ENCODE peak calls at places on chromosomes 6 and 20, in four cellular contexts. One of them, this sample, is unnamed.

GRCh38 chr20:45727044-45727443 is 4.9 kb downstream of the SPINT4 start:
- DNase-seq in CD4-positive, alpha-beta T cell: no peak
- DNase-seq in NCI-H1694 treated with DMSO at 0.1 percent for 48 hours: no peak
- DNase-seq in adrenal gland: no peak
- DNase-seq in this sample: no peak

GRCh38 chr6:135148889-135149288 is 32.2 kb upstream of the MYB start:
- DNase-seq in CD4-positive, alpha-beta T cell: no peak
- DNase-seq in NCI-H1694 treated with DMSO at 0.1 percent for 48 hours: no peak
- DNase-seq in adrenal gland: no peak
- DNase-seq in this sample: no peak

GRCh38 chr20:60097285-60097684 is 139.1 kb downstream of the CDH26 start:
- DNase-seq in CD4-positive, alpha-beta T cell: no peak
- DNase-seq in NCI-H1694 treated with DMSO at 0.1 percent for 48 hours: no peak
- DNase-seq in adrenal gland: no peak
- DNase-seq in this sample: no peak

GRCh38 chr20:2337142-2337541 is 41.3 kb downstream of the TGM3 start:
- DNase-seq in CD4-positive, alpha-beta T cell: no peak
- DNase-seq in NCI-H1694 treated with DMSO at 0.1 percent for 48 hours: no peak
- DNase-seq in adrenal gland: no peak
- DNase-seq in this sample: no peak

GRCh38 chr20:17610566-17611289 is 40.9 kb downstream of the DSTN start:
- DNase-seq in CD4-positive, alpha-beta T cell: peak
- DNase-seq in NCI-H1694 treated with DMSO at 0.1 percent for 48 hours: no peak
- DNase-seq in adrenal gland: no peak
- DNase-seq in this sample: no peak

GRCh38 chr6:131368077-131368911 is 204.7 kb upstream of the ARG1 start:
- DNase-seq in CD4-positive, alpha-beta T cell: no peak
- DNase-seq in NCI-H1694 treated with DMSO at 0.1 percent for 48 hours: no peak
- DNase-seq in adrenal gland: peak
- DNase-seq in this sample: no peak

GRCh38 chr6:105036371-105036770 is 79.5 kb downstream of the LIN28B start:
- DNase-seq in CD4-positive, alpha-beta T cell: no peak
- DNase-seq in NCI-H1694 treated with DMSO at 0.1 percent for 48 hours: peak
- DNase-seq in adrenal gland: no peak
- DNase-seq in this sample: no peak

GRCh38 chr6:26477431-26477830 is 19.7 kb downstream of the BTN2A1 start:
- DNase-seq in CD4-positive, alpha-beta T cell: no peak
- DNase-seq in NCI-H1694 treated with DMSO at 0.1 percent for 48 hours: no peak
- DNase-seq in adrenal gland: no peak
- DNase-seq in this sample: no peak

GRCh38 chr6:13120483-13121482 is 207.6 kb downstream of the TBC1D7 start:
- DNase-seq in CD4-positive, alpha-beta T cell: no peak
- DNase-seq in NCI-H1694 treated with DMSO at 0.1 percent for 48 hours: no peak
- DNase-seq in adrenal gland: no peak
- DNase-seq in this sample: no peak

GRCh38 chr6:150485559-150486517 is 113.8 kb upstream of the PLEKHG1 start:
- DNase-seq in CD4-positive, alpha-beta T cell: no peak
- DNase-seq in NCI-H1694 treated with DMSO at 0.1 percent for 48 hours: no peak
- DNase-seq in adrenal gland: peak
- DNase-seq in this sample: no peak

GRCh38 chr6:11700118-11700718 is 78.4 kb downstream of the ADTRP start:
- DNase-seq in CD4-positive, alpha-beta T cell: no peak
- DNase-seq in NCI-H1694 treated with DMSO at 0.1 percent for 48 hours: peak
- DNase-seq in adrenal gland: no peak
- DNase-seq in this sample: peak

GRCh38 chr6:161354241-161354840 is 80.5 kb upstream of the AGPAT4 start:
- DNase-seq in CD4-positive, alpha-beta T cell: no peak
- DNase-seq in NCI-H1694 treated with DMSO at 0.1 percent for 48 hours: no peak
- DNase-seq in adrenal gland: no peak
- DNase-seq in this sample: no peak

GRCh38 chr6:48474136-48474535 is 363.1 kb upstream of the PTCHD4 start:
- DNase-seq in CD4-positive, alpha-beta T cell: no peak
- DNase-seq in NCI-H1694 treated with DMSO at 0.1 percent for 48 hours: no peak
- DNase-seq in adrenal gland: no peak
- DNase-seq in this sample: no peak

GRCh38 chr6:148867851-148868250 is 121.0 kb downstream of the UST start:
- DNase-seq in CD4-positive, alpha-beta T cell: no peak
- DNase-seq in NCI-H1694 treated with DMSO at 0.1 percent for 48 hours: no peak
- DNase-seq in adrenal gland: no peak
- DNase-seq in this sample: no peak

GRCh38 chr6:37653933-37654565 is 43.6 kb downstream of the MDGA1 start:
- DNase-seq in CD4-positive, alpha-beta T cell: peak
- DNase-seq in NCI-H1694 treated with DMSO at 0.1 percent for 48 hours: peak
- DNase-seq in adrenal gland: no peak
- DNase-seq in this sample: no peak

GRCh38 chr6:11212625-11213024 is 19.8 kb downstream of the NEDD9 start:
- DNase-seq in CD4-positive, alpha-beta T cell: no peak
- DNase-seq in NCI-H1694 treated with DMSO at 0.1 percent for 48 hours: no peak
- DNase-seq in adrenal gland: peak
- DNase-seq in this sample: no peak

GRCh38 chr6:83055366-83055964 is 10.2 kb downstream of the UBE3D start:
- DNase-seq in CD4-positive, alpha-beta T cell: peak
- DNase-seq in NCI-H1694 treated with DMSO at 0.1 percent for 48 hours: peak
- DNase-seq in adrenal gland: peak
- DNase-seq in this sample: peak

This sample was measured in NCI-H774.